ENCODE peak calls at places on chromosomes 4 and X, in eight cellular contexts. M, P, F, X, Z, T, E and Q are unnamed samples.

GRCh38 chr4:52957220-52957686 is 95.1 kb downstream of the RASL11B start:
- DNase-seq in P (peak; percentile 23), T (peak; percentile 50), X (no peak), E (no peak), Z (no peak), M (no peak), F (no peak), Q (no peak)

GRCh38 chr4:80036949-80037348 is 36.1 kb downstream of the ANTXR2 start:
- DNase-seq in P (peak; percentile 64), Z (no peak), M (no peak), F (peak; percentile 96), X (no peak), E (no peak), T (no peak), Q (no peak)

GRCh38 chrX:17983389-17983788 is 122.3 kb upstream of the RAI2 start:
- DNase-seq in E (no peak), P (no peak), T (no peak), M (no peak), X (no peak), F (no peak), Z (no peak), Q (no peak)

GRCh38 chrX:103513067-103513466 is 6.2 kb downstream of the RAB40A start:
- DNase-seq in E (no peak), F (no peak), P (no peak), T (no peak), M (no peak), X (no peak), Z (no peak), Q (no peak)

GRCh38 chrX:129833153-129834004 is 10.3 kb downstream of the ZDHHC9 start:
- DNase-seq in E (no peak), P (peak; percentile 67), M (no peak), F (peak; percentile 47), X (peak; percentile 23), Z (no peak), T (no peak), Q (no peak)

GRCh38 chrX:152958047-152958446 is 35.9 kb downstream of the PNMA5 start:
- DNase-seq in T (no peak), E (no peak), Z (no peak), P (peak; percentile 7), M (no peak), F (no peak), X (no peak), Q (no peak)

GRCh38 chr4:70709551-70710080 is 12.1 kb upstream of the RUFY3 start:
- DNase-seq in X (no peak), P (no peak), E (no peak), M (no peak), T (no peak), Z (no peak), F (no peak), Q (no peak)

GRCh38 chr4:41572414-41572986 is 34.5 kb downstream of the LIMCH1 start:
- DNase-seq in E (no peak), Z (no peak), X (no peak), P (peak; percentile 16), F (no peak), M (no peak), T (no peak), Q (no peak)